ENCODE peak calls at places on chromosomes 5 and 9, in seven cellular contexts. U is myocyte; X is suprapubic skin; J is choroid plexus epithelial cell; V is stimulated activated CD8-positive, alpha-beta memory T cell treated with anti-CD3 and anti-CD28 coated beads, Interleukin-15, amount 100 ng/mL, for 1 hour; M is cardiac fibroblast; Z is right atrium auricular region. G is an unnamed sample.

GRCh38 chr5:173671121-173671949 is 54.9 kb upstream of the BOD1 start:
- DNase-seq in U (no peak), X (peak), V (no peak), J (peak), Z (peak), M (peak), G (no peak)

GRCh38 chr5:124111886-124112285 is 599.9 kb downstream of the CSNK1G3 start:
- DNase-seq in J (no peak), Z (no peak), M (peak), U (no peak), X (no peak), V (no peak), G (no peak)

GRCh38 chr5:126521130-126521529 is 73.9 kb downstream of the ALDH7A1 start:
- DNase-seq in U (peak), Z (no peak), M (no peak), J (no peak), V (no peak), X (no peak), G (no peak)

GRCh38 chr5:60507687-60508086 is 192.3 kb downstream of the DEPDC1B start:
- DNase-seq in Z (no peak), V (no peak), X (no peak), M (no peak), U (no peak), J (peak), G (no peak)

GRCh38 chr9:136854842-136855460 is 2.8 kb downstream of the MAMDC4 start:
- DNase-seq in V (no peak), U (no peak), M (no peak), J (no peak), Z (no peak), X (no peak), G (no peak)

GRCh38 chr9:109441296-109441695 is 56.8 kb downstream of the PTPN3 start:
- DNase-seq in X (no peak), U (no peak), Z (no peak), M (peak), V (no peak), J (no peak), G (no peak)

GRCh38 chr9:134593286-134593685 is 48.3 kb upstream of the COL5A1 start:
- DNase-seq in X (no peak), Z (peak), M (no peak), U (no peak), V (no peak), J (no peak), G (no peak)

GRCh38 chr9:14768561-14769234 is 46.2 kb upstream of the CER1 start:
- DNase-seq in Z (no peak), X (no peak), U (peak), J (peak), V (no peak), M (peak), G (peak)

GRCh38 chr9:137300607-137301085 is 1.4 kb downstream of the NRARP start:
- DNase-seq in M (peak), Z (no peak), V (no peak), J (no peak), U (no peak), X (no peak), G (peak)